ENCODE peak calls at places on chromosome 21, in six cellular contexts. V is SK-MEL-5, Z is heart right ventricle, P is COLO829, X is GM10248, O is Right ventricle myocardium inferior. M is an unnamed sample.
A peak's percentile ranks its signal among the peaks of the same experiment; 100 is the strongest.

GRCh38 chr21:31198575-31198974 is 145.5 kb downstream of the TIAM1 start:
- DNase-seq in P (peak; percentile 40), V (peak; percentile 81), O (no peak), X (peak; percentile 38), Z (no peak), M (no peak)

GRCh38 chr21:41537356-41537755 is 29.4 kb upstream of the TMPRSS2 start:
- DNase-seq in X (no peak), P (no peak), Z (no peak), V (peak; percentile 7), O (no peak), M (no peak)

GRCh38 chr21:45874716-45875415 is 106.7 kb upstream of the COL6A1 start:
- DNase-seq in Z (no peak), V (no peak), O (no peak), P (no peak), X (no peak), M (no peak)

GRCh38 chr21:46457801-46458314 is 833 bp upstream of the DIP2A start:
- DNase-seq in X (peak; percentile 50), O (peak; percentile 81), Z (peak; percentile 34), V (peak; percentile 17), P (no peak), M (no peak)

GRCh38 chr21:45259206-45259795 is 28.4 kb downstream of the POFUT2 start:
- DNase-seq in O (no peak), V (no peak), X (no peak), P (no peak), Z (no peak), M (no peak)

GRCh38 chr21:37119421-37120218 is 46.6 kb downstream of the TTC3 start:
- DNase-seq in P (no peak), O (no peak), Z (no peak), V (no peak), X (no peak), M (no peak)

GRCh38 chr21:41786521-41786987 is 19.7 kb upstream of the RIPK4 start:
- DNase-seq in X (no peak), Z (no peak), O (no peak), P (no peak), V (no peak), M (no peak)

GRCh38 chr21:17660862-17661261 is 48.2 kb upstream of the BTG3 start:
- DNase-seq in X (no peak), P (no peak), O (no peak), Z (no peak), V (no peak), M (no peak)

GRCh38 chr21:40768056-40768455 is 78.9 kb downstream of the DSCAM start:
- DNase-seq in X (no peak), P (no peak), O (no peak), V (no peak), Z (no peak), M (no peak)

GRCh38 chr21:34945288-34945687 is 103.8 kb downstream of the RUNX1 start:
- DNase-seq in V (no peak), O (no peak), X (no peak), Z (no peak), P (no peak), M (no peak)

GRCh38 chr21:31108969-31109368 is 70.7 kb upstream of the KRTAP19-8 start:
- DNase-seq in O (no peak), V (peak; percentile 55), X (no peak), P (no peak), Z (no peak), M (no peak)

GRCh38 chr21:45192332-45192731 is 95.4 kb downstream of the POFUT2 start:
- DNase-seq in O (no peak), P (no peak), V (peak; percentile 27), X (no peak), Z (no peak), M (no peak)

GRCh38 chr21:45598666-45599065 is 44.9 kb upstream of the PCBP3 start:
- DNase-seq in X (no peak), V (no peak), P (no peak), Z (no peak), O (no peak), M (no peak)

GRCh38 chr21:31556662-31557061 is 102.8 kb upstream of the SOD1 start:
- DNase-seq in Z (no peak), V (no peak), O (no peak), P (no peak), X (no peak), M (no peak)

GRCh38 chr21:31711326-31711725 is 20.6 kb downstream of the SCAF4 start:
- DNase-seq in X (no peak), O (no peak), P (no peak), V (no peak), Z (no peak), M (no peak)

GRCh38 chr21:44867464-44867863 is 6.0 kb downstream of the PTTG1IP start:
- DNase-seq in Z (no peak), P (no peak), X (no peak), V (no peak), O (no peak), M (no peak)

GRCh38 chr21:31914472-31914871 is 41.7 kb downstream of the HUNK start:
- DNase-seq in P (no peak), O (no peak), V (no peak), X (no peak), Z (no peak), M (no peak)

GRCh38 chr21:20617130-20617529 is 381.1 kb upstream of the NCAM2 start:
- DNase-seq in O (no peak), Z (no peak), X (no peak), V (no peak), P (no peak), M (no peak)